ENCODE peak calls at places on chromosomes 4 and X, in four cellular contexts. B is IMR-90, V is adrenal gland, K is AG10803. S is an unnamed sample.

GRCh38 chr4:147307896-147308680 is 172.8 kb upstream of the EDNRA start:
- DNase-seq in B (no peak), V (no peak), K (no peak), S (no peak)

GRCh38 chrX:139692506-139692849 is 15.5 kb downstream of the MCF2 start:
- DNase-seq in B (no peak), V (no peak), K (peak; percentile 1), S (no peak)

GRCh38 chr4:61374612-61374920 is 174.4 kb downstream of the ADGRL3 start:
- DNase-seq in B (peak; percentile 0), V (no peak), K (no peak), S (no peak)

GRCh38 chr4:17577660-17578481 is 873 bp downstream of the LAP3 start:
- DNase-seq in B (peak; percentile 4), V (peak; percentile 66), K (peak; percentile 26), S (peak; percentile 19)

GRCh38 chr4:41750624-41751324 is 2.2 kb upstream of the PHOX2B start:
- DNase-seq in B (no peak), V (no peak), K (no peak), S (no peak)

GRCh38 chr4:148716361-148717063 is 274.3 kb upstream of the NR3C2 start:
- DNase-seq in B (no peak), V (no peak), K (no peak), S (no peak)

GRCh38 chrX:134548257-134548732 is 88.3 kb downstream of the HPRT1 start:
- DNase-seq in B (no peak), V (no peak), K (no peak), S (no peak)

GRCh38 chr4:16844796-16845586 is 53.5 kb downstream of the LDB2 start:
- DNase-seq in B (peak; percentile 85), V (no peak), K (no peak), S (no peak)

GRCh38 chrX:13938766-13939530 is 90.7 kb downstream of the GEMIN8 start:
- DNase-seq in B (no peak), V (no peak), K (no peak), S (no peak)

GRCh38 chr4:187302456-187302855 is 578.8 kb upstream of the FAT1 start:
- DNase-seq in B (peak; percentile 39), V (no peak), K (peak; percentile 85), S (no peak)

GRCh38 chr4:168124008-168124641 is 31.8 kb downstream of the ANXA10 start:
- DNase-seq in B (peak; percentile 88), V (no peak), K (no peak), S (no peak)

GRCh38 chr4:10639664-10640063 is 44.9 kb downstream of the CLNK start:
- DNase-seq in B (peak; percentile 24), V (no peak), K (peak; percentile 41), S (no peak)

GRCh38 chr4:112752061-112752460 is 115.1 kb downstream of the LARP7 start:
- DNase-seq in B (no peak), V (no peak), K (no peak), S (no peak)

GRCh38 chrX:149837167-149837566 is 43.8 kb upstream of the MAGEA8 start:
- DNase-seq in B (no peak), V (no peak), K (no peak), S (no peak)
- TF ChIP-seq CTCF in B (no peak), V (no peak), K (no peak), S (no peak)

DNA sequence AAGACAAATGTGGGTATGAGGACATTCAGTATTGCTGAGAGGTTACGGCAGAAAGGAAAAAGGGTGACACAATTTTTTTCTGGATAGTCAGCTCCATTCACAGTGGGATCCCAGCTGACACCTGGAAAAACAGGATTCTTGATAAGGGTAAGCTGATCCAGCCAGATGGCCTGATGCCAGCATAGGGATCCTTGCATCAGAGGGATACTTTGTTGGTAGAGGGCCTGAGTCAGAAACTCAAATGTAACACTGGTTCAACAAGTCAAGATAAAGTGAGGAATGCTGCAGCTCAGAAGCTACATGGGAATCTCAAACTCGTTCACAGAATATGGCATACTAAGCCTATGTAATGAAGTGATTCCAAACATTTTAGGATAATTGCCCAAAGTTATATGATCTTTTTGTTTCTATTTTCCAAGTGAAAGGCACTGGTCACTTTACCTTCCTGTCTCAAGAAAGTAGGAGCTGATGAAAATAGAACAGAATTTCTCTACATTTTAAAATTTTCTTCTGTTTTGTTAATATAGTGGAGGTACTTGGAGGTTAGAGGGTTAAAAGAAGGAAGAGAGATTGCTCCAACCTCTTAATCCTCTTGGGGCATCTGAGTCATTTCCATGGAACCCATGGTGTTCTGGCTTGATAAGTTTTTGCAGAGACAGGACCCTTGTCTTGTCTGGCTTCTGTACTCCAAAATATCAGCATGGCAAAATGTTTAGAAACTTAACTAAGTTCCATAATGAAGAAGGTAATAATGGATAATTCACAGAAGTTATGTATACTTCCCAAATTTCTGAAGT is 727.0 kb downstream of the C4orf33 start:
- DNase-seq in B (no peak), V (peak; percentile 1), K (no peak), S (peak; percentile 37)
- TF ChIP-seq CTCF in B (no peak), V (no peak), K (no peak), S (no peak)

DNA sequence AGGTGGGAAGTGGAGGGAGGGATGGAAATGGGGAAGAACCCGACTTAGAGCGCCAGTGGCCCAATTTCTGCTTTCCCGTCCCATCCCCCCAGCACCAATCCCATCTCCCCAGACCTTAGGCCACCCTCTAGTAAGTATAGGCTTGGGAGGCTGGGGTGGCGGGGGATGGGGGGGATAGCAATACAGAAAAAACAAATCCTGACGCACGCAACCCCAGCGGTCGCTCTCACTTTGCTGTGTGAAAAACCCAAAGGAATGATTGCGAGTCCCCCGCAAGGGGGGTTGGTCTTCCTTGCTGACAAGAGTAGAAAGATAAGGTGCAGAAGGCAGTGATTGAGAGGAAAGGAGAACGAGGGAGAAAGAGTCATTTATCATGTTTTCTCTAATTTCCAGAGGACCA is 854 bp downstream of the CPE start:
- DNase-seq in B (no peak), V (peak; percentile 18), K (no peak), S (no peak)
- TF ChIP-seq CTCF in B (no peak), V (no peak), K (no peak), S (no peak)

GRCh38 chr4:180909279-180909678 is 1333.9 kb upstream of the TENM3 start:
- DNase-seq in B (peak; percentile 22), V (no peak), K (peak; percentile 23), S (no peak)
- TF ChIP-seq CTCF in B (peak; percentile 38), V (no peak), K (peak; percentile 64), S (no peak)

GRCh38 chr4:69930768-69931167 is at the start of gene CSN1S1:
- DNase-seq in B (no peak), V (no peak), K (no peak), S (no peak)

GRCh38 chr4:69934150-69934549 is 3.3 kb downstream of the CSN1S1 start:
- DNase-seq in B (no peak), V (no peak), K (no peak), S (no peak)

GRCh38 chr4:69936566-69936965 is 5.7 kb downstream of the CSN1S1 start:
- DNase-seq in B (no peak), V (no peak), K (no peak), S (no peak)
- TF ChIP-seq CTCF in B (no peak), V (no peak), K (no peak), S (no peak)

GRCh38 chrX:153778151-153778551 is 2.7 kb upstream of the SRPK3 start:
- DNase-seq in B (no peak), V (no peak), K (no peak), S (no peak)

GRCh38 chrX:153777261-153778090 is 3.4 kb upstream of the SRPK3 start:
- DNase-seq in B (no peak), V (no peak), K (no peak), S (no peak)

GRCh38 chrX:153779891-153780677 is 757 bp upstream of the SRPK3 start:
- DNase-seq in B (no peak), V (no peak), K (no peak), S (no peak)

GRCh38 chrX:153776611-153777045 is 4.2 kb upstream of the SRPK3 start:
- DNase-seq in B (no peak), V (no peak), K (no peak), S (no peak)

DNA sequence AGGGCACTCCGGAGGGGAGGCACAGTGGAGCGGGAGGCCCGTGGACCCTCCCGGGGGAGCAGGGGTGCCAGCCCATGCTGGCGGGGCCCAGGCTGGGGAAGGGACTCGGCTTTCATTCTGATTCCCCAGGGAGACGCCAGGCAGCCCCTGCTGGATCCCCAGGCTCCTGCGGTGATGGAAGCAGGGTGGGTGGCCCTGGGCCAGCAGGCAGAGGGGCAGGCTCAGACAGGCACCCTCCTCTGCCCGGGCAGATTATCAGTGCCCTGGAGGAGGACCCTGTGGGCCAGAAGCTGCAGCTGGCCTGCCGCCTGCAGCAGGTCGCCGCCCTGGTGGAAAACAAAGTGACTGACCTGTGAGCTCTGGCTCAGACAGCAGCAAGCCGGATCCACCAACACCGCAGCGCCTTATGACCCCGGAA is 2.1 kb upstream of the SRPK3 start:
- DNase-seq in B (no peak), V (no peak), K (no peak), S (peak; percentile 44)
- TF ChIP-seq CTCF in B (no peak), V (no peak), K (peak; percentile 4), S (peak; percentile 29)

GRCh38 chrX:25717122-25717521 is 421.0 kb upstream of the MAGEB18 start:
- DNase-seq in B (no peak), V (no peak), K (no peak), S (no peak)

GRCh38 chrX:25726539-25726938 is 411.6 kb upstream of the MAGEB18 start:
- DNase-seq in B (no peak), V (no peak), K (no peak), S (peak; percentile 14)

GRCh38 chrX:25721564-25721963 is 416.6 kb upstream of the MAGEB18 start:
- DNase-seq in B (no peak), V (no peak), K (peak; percentile 0), S (no peak)
- TF ChIP-seq CTCF in B (peak; percentile 27), V (no peak), K (peak; percentile 11), S (no peak)

DNA sequence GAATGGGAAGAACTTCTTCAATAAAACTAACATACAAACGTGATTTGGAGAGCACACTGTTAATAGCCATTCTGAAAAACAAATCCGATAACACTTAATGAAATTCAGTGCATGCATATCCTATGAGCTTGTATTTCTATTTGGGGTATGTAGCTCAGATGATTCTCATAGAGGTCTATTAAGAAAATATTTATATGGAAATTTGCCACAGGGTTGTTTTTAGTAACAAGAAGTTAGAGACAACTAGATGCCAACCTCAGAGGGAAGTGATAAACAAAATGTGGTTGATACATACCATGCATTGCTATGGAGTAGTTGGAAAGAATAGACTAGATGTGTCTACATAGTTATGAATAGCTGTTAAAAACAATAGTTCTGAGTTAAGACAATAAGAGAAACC is 395.8 kb upstream of the MAGEB18 start:
- DNase-seq in B (no peak), V (no peak), K (no peak), S (no peak)
- TF ChIP-seq CTCF in B (no peak), V (no peak), K (no peak), S (no peak)

GRCh38 chr4:80322716-80323115 is 12.8 kb upstream of the CFAP299 start:
- DNase-seq in B (peak; percentile 68), V (no peak), K (peak; percentile 60), S (peak; percentile 24)
- TF ChIP-seq CTCF in B (peak; percentile 69), V (no peak), K (peak; percentile 60), S (no peak)